ENCODE peak calls at places on chromosomes 13 and 19, in nine cellular contexts. One of them, this sample, is unnamed.
A peak's percentile ranks its signal among the peaks of the same experiment; 100 is the strongest.

GRCh38 chr19:51101171-51101865 is 6.9 kb downstream of the CTU1 start:
- DNase-seq in omental fat pad: no peak
- DNase-seq in BE2C: no peak
- DNase-seq in psoas muscle: no peak
- DNase-seq in A549: no peak
- DNase-seq in cardiac fibroblast: peak; percentile 20
- DNase-seq in MCF 10A: no peak
- DNase-seq in pancreas: no peak
- DNase-seq in adrenal gland: no peak
- DNase-seq in this sample: no peak

GRCh38 chr13:20395061-20395916 is 130.4 kb downstream of the CRYL1 start:
- DNase-seq in omental fat pad: no peak
- DNase-seq in BE2C: no peak
- DNase-seq in psoas muscle: no peak
- DNase-seq in A549: no peak
- DNase-seq in cardiac fibroblast: no peak
- DNase-seq in MCF 10A: no peak
- DNase-seq in pancreas: no peak
- DNase-seq in adrenal gland: peak; percentile 42
- DNase-seq in this sample: no peak

GRCh38 chr13:77946522-77946921 is 27.9 kb upstream of the EDNRB start:
- DNase-seq in omental fat pad: no peak
- DNase-seq in BE2C: no peak
- DNase-seq in psoas muscle: no peak
- DNase-seq in A549: no peak
- DNase-seq in cardiac fibroblast: peak; percentile 5
- DNase-seq in MCF 10A: no peak
- DNase-seq in pancreas: no peak
- DNase-seq in adrenal gland: no peak
- DNase-seq in this sample: no peak

GRCh38 chr19:20279516-20279915 is 112.5 kb downstream of the ZNF486 start:
- DNase-seq in omental fat pad: no peak
- DNase-seq in BE2C: no peak
- DNase-seq in psoas muscle: no peak
- DNase-seq in A549: no peak
- DNase-seq in cardiac fibroblast: no peak
- DNase-seq in MCF 10A: no peak
- DNase-seq in pancreas: no peak
- DNase-seq in adrenal gland: no peak
- DNase-seq in this sample: no peak

GRCh38 chr19:13120817-13121216 is 2.8 kb downstream of the NACC1 start:
- DNase-seq in omental fat pad: no peak
- DNase-seq in BE2C: no peak
- DNase-seq in psoas muscle: no peak
- DNase-seq in A549: no peak
- DNase-seq in cardiac fibroblast: peak; percentile 92
- DNase-seq in MCF 10A: no peak
- DNase-seq in pancreas: no peak
- DNase-seq in adrenal gland: no peak
- DNase-seq in this sample: no peak

GRCh38 chr13:20679879-20680278 is 23.6 kb upstream of the IL17D start:
- DNase-seq in omental fat pad: no peak
- DNase-seq in BE2C: no peak
- DNase-seq in psoas muscle: no peak
- DNase-seq in A549: no peak
- DNase-seq in cardiac fibroblast: no peak
- DNase-seq in MCF 10A: no peak
- DNase-seq in pancreas: no peak
- DNase-seq in adrenal gland: no peak
- DNase-seq in this sample: no peak

GRCh38 chr13:51804295-51805172 is 571 bp upstream of the DHRS12 start:
- DNase-seq in omental fat pad: no peak
- DNase-seq in BE2C: no peak
- DNase-seq in psoas muscle: peak; percentile 65
- DNase-seq in A549: no peak
- DNase-seq in cardiac fibroblast: no peak
- DNase-seq in MCF 10A: no peak
- DNase-seq in pancreas: peak; percentile 48
- DNase-seq in adrenal gland: peak; percentile 45
- DNase-seq in this sample: no peak

GRCh38 chr13:107969551-107969950 is 245.8 kb downstream of the LIG4 start:
- DNase-seq in omental fat pad: no peak
- DNase-seq in BE2C: no peak
- DNase-seq in psoas muscle: no peak
- DNase-seq in A549: no peak
- DNase-seq in cardiac fibroblast: no peak
- DNase-seq in MCF 10A: no peak
- DNase-seq in pancreas: no peak
- DNase-seq in adrenal gland: no peak
- DNase-seq in this sample: no peak

GRCh38 chr19:51166846-51167490 is 24.9 kb downstream of the SIGLEC7 start:
- DNase-seq in omental fat pad: no peak
- DNase-seq in BE2C: no peak
- DNase-seq in psoas muscle: no peak
- DNase-seq in A549: no peak
- DNase-seq in cardiac fibroblast: no peak
- DNase-seq in MCF 10A: no peak
- DNase-seq in pancreas: no peak
- DNase-seq in adrenal gland: no peak
- DNase-seq in this sample: no peak

GRCh38 chr19:47423203-47423882 is 4.0 kb upstream of the MEIS3 start:
- DNase-seq in omental fat pad: no peak
- DNase-seq in BE2C: no peak
- DNase-seq in psoas muscle: no peak
- DNase-seq in A549: no peak
- DNase-seq in cardiac fibroblast: no peak
- DNase-seq in MCF 10A: no peak
- DNase-seq in pancreas: no peak
- DNase-seq in adrenal gland: no peak
- DNase-seq in this sample: no peak
- TF ChIP-seq CTCF in omental fat pad: no peak
- TF ChIP-seq CTCF in BE2C: no peak
- TF ChIP-seq CTCF in psoas muscle: no peak
- TF ChIP-seq CTCF in A549: no peak
- TF ChIP-seq CTCF in cardiac fibroblast: no peak
- TF ChIP-seq CTCF in MCF 10A: no peak
- TF ChIP-seq CTCF in pancreas: no peak
- TF ChIP-seq CTCF in adrenal gland: no peak
- TF ChIP-seq CTCF in this sample: no peak

DNA sequence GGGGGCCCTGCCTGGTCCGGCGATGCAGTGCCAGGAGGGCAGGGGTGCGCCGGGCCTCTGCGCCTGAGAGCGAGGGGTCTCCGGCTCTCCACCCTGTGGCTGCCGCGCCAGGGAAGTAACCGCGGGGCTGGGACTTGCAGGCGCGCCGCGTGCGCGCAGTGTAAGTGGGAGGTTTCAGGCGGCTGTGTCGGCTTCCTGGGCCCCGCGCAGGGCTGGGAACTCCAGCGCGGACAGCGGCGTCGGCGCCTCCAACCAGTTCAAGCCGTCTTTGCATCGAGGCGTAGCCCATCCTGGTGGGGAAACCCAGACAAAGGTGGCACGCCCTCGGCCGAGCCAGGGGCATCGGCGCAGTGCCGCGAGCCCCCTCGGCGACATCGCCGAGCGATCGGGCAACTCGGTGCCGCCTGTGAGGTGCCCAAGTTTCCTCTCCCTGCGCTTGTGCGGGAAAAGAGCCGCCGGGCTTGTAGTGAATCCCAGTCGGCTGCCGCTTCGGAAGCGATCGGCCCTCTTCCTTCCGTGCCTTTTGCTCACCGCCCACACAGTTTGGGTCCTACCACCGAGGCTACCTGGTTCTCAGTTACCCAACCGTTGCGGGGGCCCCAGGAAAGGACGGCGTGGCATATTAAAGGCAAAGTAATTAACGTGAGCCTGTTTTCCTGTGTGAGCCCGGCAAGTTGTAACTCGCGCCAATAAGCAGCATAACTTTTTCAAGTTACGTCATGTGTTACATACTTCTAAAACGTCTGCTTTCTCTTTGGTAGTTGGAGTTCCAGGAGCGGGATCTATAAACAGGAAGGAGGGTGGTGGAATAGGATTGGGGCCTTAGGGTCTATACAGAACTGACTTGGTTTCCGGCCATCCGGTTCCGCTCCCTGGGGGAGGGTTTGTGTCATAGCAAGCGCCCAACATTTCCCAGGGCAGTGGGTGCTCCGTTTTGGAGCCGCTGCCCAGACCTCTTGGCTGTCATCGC is 1.2 kb downstream of the LRCH1 start:
- DNase-seq in omental fat pad: peak; percentile 35
- DNase-seq in BE2C: peak; percentile 80
- DNase-seq in psoas muscle: peak; percentile 76
- DNase-seq in A549: peak; percentile 49
- DNase-seq in cardiac fibroblast: peak; percentile 88
- DNase-seq in MCF 10A: peak; percentile 81
- DNase-seq in pancreas: peak; percentile 53
- DNase-seq in adrenal gland: peak; percentile 64
- DNase-seq in this sample: peak; percentile 72
- TF ChIP-seq CTCF in omental fat pad: no peak
- TF ChIP-seq CTCF in BE2C: peak; percentile 25
- TF ChIP-seq CTCF in psoas muscle: peak; percentile 14
- TF ChIP-seq CTCF in A549: no peak
- TF ChIP-seq CTCF in cardiac fibroblast: peak; percentile 9
- TF ChIP-seq CTCF in MCF 10A: no peak
- TF ChIP-seq CTCF in pancreas: no peak
- TF ChIP-seq CTCF in adrenal gland: no peak
- TF ChIP-seq CTCF in this sample: peak; percentile 20

GRCh38 chr13:29319451-29319850 is 276.0 kb downstream of the SLC7A1 start:
- DNase-seq in omental fat pad: no peak
- DNase-seq in BE2C: no peak
- DNase-seq in psoas muscle: no peak
- DNase-seq in A549: no peak
- DNase-seq in cardiac fibroblast: no peak
- DNase-seq in MCF 10A: no peak
- DNase-seq in pancreas: no peak
- DNase-seq in adrenal gland: no peak
- DNase-seq in this sample: peak; percentile 32
- TF ChIP-seq CTCF in omental fat pad: no peak
- TF ChIP-seq CTCF in BE2C: no peak
- TF ChIP-seq CTCF in psoas muscle: no peak
- TF ChIP-seq CTCF in A549: no peak
- TF ChIP-seq CTCF in cardiac fibroblast: no peak
- TF ChIP-seq CTCF in MCF 10A: no peak
- TF ChIP-seq CTCF in pancreas: no peak
- TF ChIP-seq CTCF in adrenal gland: no peak
- TF ChIP-seq CTCF in this sample: no peak

DNA sequence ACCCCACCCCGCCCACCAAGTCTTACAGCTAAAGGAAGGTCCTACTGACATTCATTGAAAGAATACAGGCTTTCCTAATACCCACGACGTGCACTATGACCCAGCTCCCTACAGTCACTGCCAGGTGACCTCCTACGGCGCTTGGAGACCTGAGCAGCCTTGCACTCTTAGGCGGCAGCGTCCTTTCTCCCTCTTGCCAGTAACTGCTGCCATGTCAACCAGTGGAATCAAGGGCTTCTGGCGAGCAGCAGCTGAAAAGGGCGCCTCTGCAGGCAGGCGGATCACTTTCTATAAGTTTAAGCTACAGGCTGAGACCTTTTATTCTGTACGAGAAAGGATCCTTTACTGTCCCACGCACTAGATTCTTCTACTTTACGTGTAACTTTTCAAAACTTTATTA is 2.0 kb downstream of the KCTD12 start:
- DNase-seq in omental fat pad: no peak
- DNase-seq in BE2C: peak; percentile 61
- DNase-seq in psoas muscle: peak; percentile 54
- DNase-seq in A549: no peak
- DNase-seq in cardiac fibroblast: peak; percentile 53
- DNase-seq in MCF 10A: peak; percentile 65
- DNase-seq in pancreas: peak; percentile 8
- DNase-seq in adrenal gland: peak; percentile 27
- DNase-seq in this sample: peak; percentile 17
- TF ChIP-seq CTCF in omental fat pad: no peak
- TF ChIP-seq CTCF in BE2C: peak; percentile 56
- TF ChIP-seq CTCF in psoas muscle: no peak
- TF ChIP-seq CTCF in A549: no peak
- TF ChIP-seq CTCF in cardiac fibroblast: peak; percentile 44
- TF ChIP-seq CTCF in MCF 10A: peak; percentile 34
- TF ChIP-seq CTCF in pancreas: no peak
- TF ChIP-seq CTCF in adrenal gland: no peak
- TF ChIP-seq CTCF in this sample: no peak

DNA sequence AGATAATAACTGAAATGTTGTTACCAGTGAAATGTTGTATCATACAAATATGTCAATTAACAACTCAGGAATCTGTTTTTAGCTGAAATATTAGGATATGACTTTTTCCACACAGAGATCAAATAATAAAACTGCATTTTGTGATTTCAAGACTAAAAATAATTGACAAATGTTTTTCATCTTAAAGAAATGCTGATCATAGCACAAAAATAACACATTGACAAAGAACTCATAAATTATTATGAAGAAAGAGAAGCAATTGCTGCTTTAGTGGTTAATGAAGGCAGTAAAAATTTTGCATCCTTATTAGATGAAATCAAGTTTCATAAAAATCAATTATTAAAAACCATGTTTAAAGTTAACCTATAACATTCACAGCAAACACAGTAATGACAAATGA is 1417.3 kb downstream of the OLFM4 start:
- DNase-seq in omental fat pad: no peak
- DNase-seq in BE2C: no peak
- DNase-seq in psoas muscle: no peak
- DNase-seq in A549: no peak
- DNase-seq in cardiac fibroblast: no peak
- DNase-seq in MCF 10A: no peak
- DNase-seq in pancreas: no peak
- DNase-seq in adrenal gland: no peak
- DNase-seq in this sample: no peak
- TF ChIP-seq CTCF in omental fat pad: no peak
- TF ChIP-seq CTCF in BE2C: no peak
- TF ChIP-seq CTCF in psoas muscle: no peak
- TF ChIP-seq CTCF in A549: no peak
- TF ChIP-seq CTCF in cardiac fibroblast: no peak
- TF ChIP-seq CTCF in MCF 10A: no peak
- TF ChIP-seq CTCF in pancreas: no peak
- TF ChIP-seq CTCF in adrenal gland: no peak
- TF ChIP-seq CTCF in this sample: no peak

DNA sequence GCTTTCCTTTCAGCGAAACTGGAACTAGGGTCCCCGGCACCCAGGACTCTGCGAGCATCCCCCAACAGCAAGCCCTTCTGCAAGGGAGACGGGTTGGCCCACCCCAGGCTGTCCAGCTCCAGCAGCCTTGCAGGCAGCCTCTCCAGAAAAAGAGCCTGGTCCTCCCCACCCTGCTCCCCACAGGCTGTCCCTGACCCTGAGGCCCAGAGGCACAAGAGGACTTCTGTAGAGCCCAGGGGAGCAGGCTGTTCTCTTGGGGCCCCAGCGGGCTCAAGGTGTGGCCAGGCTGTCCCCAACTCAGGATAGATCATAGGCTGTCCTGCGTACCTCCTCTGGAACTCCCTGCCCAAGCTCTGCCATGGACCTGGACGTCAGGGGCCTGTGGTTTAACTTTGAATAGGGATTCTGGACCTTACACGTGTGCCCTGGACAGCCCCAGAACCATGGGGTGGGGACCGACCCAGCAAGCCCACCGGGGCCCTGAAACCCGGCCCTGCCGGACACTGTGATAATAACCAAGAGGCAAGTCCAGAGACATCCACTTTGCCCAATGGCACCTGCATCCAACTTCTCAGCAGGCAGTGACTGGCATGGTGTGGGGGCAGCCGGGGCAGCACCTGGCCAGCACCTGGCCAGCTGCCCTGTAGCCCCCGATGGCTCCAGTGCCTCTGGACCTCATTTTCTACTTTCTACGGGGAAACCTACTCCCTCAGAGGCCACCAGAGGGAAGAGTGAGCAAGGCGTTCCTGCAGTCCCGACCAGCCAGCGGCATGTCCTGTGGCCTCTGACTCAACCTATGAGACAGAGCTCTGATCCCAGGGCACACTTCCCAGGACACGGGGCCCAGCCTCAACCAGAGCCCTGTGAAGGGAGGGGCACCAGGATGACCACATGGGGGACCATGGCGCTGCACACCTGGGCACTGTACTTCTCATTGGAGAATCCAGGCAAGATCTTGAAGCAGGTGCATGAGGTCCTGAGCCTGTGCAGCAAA is 50.9 kb upstream of the TPM4 start:
- DNase-seq in omental fat pad: no peak
- DNase-seq in BE2C: peak; percentile 34
- DNase-seq in psoas muscle: no peak
- DNase-seq in A549: peak; percentile 68
- DNase-seq in cardiac fibroblast: peak; percentile 85
- DNase-seq in MCF 10A: peak; percentile 74
- DNase-seq in pancreas: no peak
- DNase-seq in adrenal gland: peak; percentile 32
- DNase-seq in this sample: no peak
- TF ChIP-seq CTCF in omental fat pad: no peak
- TF ChIP-seq CTCF in BE2C: peak; percentile 43
- TF ChIP-seq CTCF in psoas muscle: no peak
- TF ChIP-seq CTCF in A549: no peak
- TF ChIP-seq CTCF in cardiac fibroblast: peak; percentile 81
- TF ChIP-seq CTCF in MCF 10A: peak; percentile 39
- TF ChIP-seq CTCF in pancreas: peak; percentile 14
- TF ChIP-seq CTCF in adrenal gland: peak; percentile 32
- TF ChIP-seq CTCF in this sample: no peak